ENCODE peak calls at places on chromosomes 3 and 15, in six cellular contexts. L is H1, H is A549, K is HepG2, V is GM12878, X is K562. S is an unnamed sample.

GRCh38 chr3:188298585-188298984 is 144.6 kb downstream of the LPP start:
- DNase-seq in L (no peak), H (no peak), K (no peak), X (no peak), V (no peak), S (no peak)

GRCh38 chr3:105538483-105538882 is 171.8 kb downstream of the ALCAM start:
- DNase-seq in V (no peak), K (no peak), L (no peak), H (no peak), X (no peak), S (no peak)

GRCh38 chr3:57864853-57865252 is 108.7 kb downstream of the SLMAP start:
- DNase-seq in K (no peak), L (no peak), V (no peak), H (peak; percentile 5), X (no peak), S (no peak)

GRCh38 chr15:33608714-33609113 is 297.9 kb downstream of the RYR3 start:
- DNase-seq in H (no peak), L (no peak), K (peak; percentile 3), X (no peak), V (no peak), S (peak; percentile 15)

GRCh38 chr3:12470111-12470510 is 14.2 kb upstream of the TSEN2 start:
- DNase-seq in L (no peak), H (no peak), X (no peak), V (no peak), K (no peak), S (no peak)

GRCh38 chr3:186075489-186075888 is 33.4 kb downstream of the ETV5 start:
- DNase-seq in V (no peak), L (no peak), K (no peak), H (no peak), X (no peak), S (no peak)

GRCh38 chr15:60074181-60074885 is 70.2 kb downstream of the FOXB1 start:
- DNase-seq in K (no peak), H (no peak), X (no peak), V (no peak), L (no peak), S (no peak)

GRCh38 chr15:90419738-90420487 is 31.9 kb downstream of the IQGAP1 start:
- DNase-seq in V (peak; percentile 19), K (no peak), H (peak; percentile 58), L (no peak), X (no peak), S (no peak)

GRCh38 chr15:69084404-69085030 is 70.0 kb downstream of the NOX5 start:
- DNase-seq in X (no peak), H (no peak), V (no peak), K (no peak), L (no peak), S (no peak)

GRCh38 chr3:194223951-194224350 is 88.0 kb downstream of the HES1 start:
- DNase-seq in K (no peak), X (no peak), V (no peak), L (no peak), H (no peak), S (no peak)

GRCh38 chr15:55696221-55696620 is 46.7 kb downstream of the PRTG start:
- DNase-seq in X (no peak), H (no peak), L (no peak), V (no peak), K (no peak), S (no peak)

GRCh38 chr15:49865925-49866757 is 245.3 kb downstream of the DTWD1 start:
- DNase-seq in L (no peak), X (no peak), K (no peak), H (peak; percentile 44), V (no peak), S (no peak)

GRCh38 chr3:187066228-187066995 is 72.9 kb downstream of the RPL39L start:
- DNase-seq in H (peak; percentile 46), L (peak; percentile 64), V (no peak), X (peak; percentile 66), K (peak; percentile 65), S (peak; percentile 32)

GRCh38 chr3:23537006-23537620 is 268.6 kb upstream of the UBE2E1 start:
- DNase-seq in H (no peak), L (no peak), K (no peak), X (no peak), V (no peak), S (no peak)

GRCh38 chr15:25175033-25175788 is 220.4 kb downstream of the SNRPN start:
- DNase-seq in X (no peak), K (no peak), H (no peak), V (no peak), L (no peak), S (peak; percentile 2)

GRCh38 chr15:91165850-91166249 is 65.8 kb downstream of the SV2B start:
- DNase-seq in K (no peak), X (no peak), L (no peak), H (no peak), V (no peak), S (no peak)

GRCh38 chr3:149215474-149215873 is 6.2 kb downstream of the CP start:
- DNase-seq in L (no peak), H (no peak), K (peak; percentile 50), V (no peak), X (no peak), S (no peak)

GRCh38 chr3:158668506-158668905 is 3.9 kb downstream of the LXN start:
- DNase-seq in H (no peak), V (no peak), X (no peak), K (no peak), L (no peak), S (no peak)

GRCh38 chr15:68404056-68404798 is 27.7 kb downstream of the ITGA11 start:
- DNase-seq in L (peak; percentile 33), V (no peak), H (no peak), X (no peak), K (no peak), S (no peak)

GRCh38 chr3:145246291-145246690 is 914.7 kb downstream of the PLOD2 start:
- DNase-seq in H (no peak), X (no peak), L (no peak), K (no peak), V (no peak), S (no peak)

GRCh38 chr3:145244327-145244726 is 916.7 kb downstream of the PLOD2 start:
- DNase-seq in X (no peak), H (no peak), L (no peak), V (no peak), K (no peak), S (no peak)

GRCh38 chr3:145248928-145249327 is 912.1 kb downstream of the PLOD2 start:
- DNase-seq in L (no peak), K (no peak), X (no peak), V (no peak), H (no peak), S (no peak)

GRCh38 chr3:145243875-145244274 is 917.1 kb downstream of the PLOD2 start:
- DNase-seq in H (no peak), X (no peak), K (no peak), L (no peak), V (no peak), S (no peak)
- TF ChIP-seq RAD21 in H (no peak), X (no peak), K (no peak), L (no peak), V (no peak), S (no peak)

GRCh38 chr3:116270053-116270452 is 175.2 kb downstream of the LSAMP start:
- DNase-seq in H (no peak), X (no peak), K (no peak), L (no peak), V (no peak), S (peak; percentile 24)
- TF ChIP-seq CHD2 in H (no peak), X (no peak), K (no peak), L (no peak), V (no peak), S (no peak)

GRCh38 chr15:35038655-35039534 is 46.2 kb downstream of the NANOGP8 start:
- DNase-seq in V (no peak), K (no peak), X (no peak), L (no peak), H (no peak), S (no peak)
- TF ChIP-seq RAD21 in V (no peak), K (no peak), X (no peak), L (no peak), H (no peak), S (no peak)

DNA sequence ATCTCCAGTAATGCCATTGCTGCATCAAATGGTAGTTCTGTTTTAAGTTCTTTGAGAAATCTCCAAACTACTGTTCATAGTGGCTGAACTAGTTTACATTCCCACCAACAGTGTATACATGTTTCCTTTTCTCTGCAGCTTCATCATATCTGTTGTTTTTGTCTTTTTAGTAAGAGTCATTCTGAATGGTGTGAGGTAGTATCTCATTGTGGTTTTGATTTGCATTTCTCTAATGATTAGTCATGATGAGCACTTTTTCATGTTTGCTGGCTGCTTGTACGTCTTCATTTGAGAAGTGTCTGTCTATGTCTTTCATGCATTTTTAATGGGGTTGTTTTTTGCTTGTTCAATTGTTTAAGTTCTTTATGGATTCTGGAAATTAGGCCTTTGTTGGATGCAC is 10.2 kb upstream of the GCSAM start:
- DNase-seq in H (no peak), X (no peak), V (no peak), K (no peak), L (no peak), S (no peak)
- TF ChIP-seq CHD2 in H (no peak), X (no peak), V (no peak), K (no peak), L (no peak), S (no peak)

DNA sequence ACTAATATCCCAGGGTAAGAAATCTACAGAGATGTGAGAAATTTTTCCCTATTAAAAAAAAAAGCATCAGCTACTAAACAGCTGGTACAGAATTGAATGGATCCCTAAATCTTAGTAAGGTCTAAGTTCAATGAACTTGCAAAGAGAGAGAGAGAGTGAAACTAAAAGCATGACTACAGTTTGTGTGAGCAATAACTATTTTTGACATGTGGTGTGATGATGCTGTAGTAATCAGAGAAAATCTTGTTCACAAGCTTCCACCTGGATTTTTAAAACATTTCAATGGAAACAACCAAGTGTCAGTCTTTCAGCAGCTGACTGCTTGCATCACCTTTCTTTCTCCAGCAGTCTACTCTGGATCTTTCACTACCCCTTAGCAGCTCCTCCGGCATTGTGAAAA is 45.2 kb upstream of the ABI3BP start:
- DNase-seq in H (no peak), X (no peak), V (no peak), L (no peak), K (no peak), S (no peak)
- TF ChIP-seq RAD21 in H (no peak), X (no peak), V (no peak), L (no peak), K (no peak), S (no peak)